ENCODE peak calls at places on chromosomes 4 and X, in nine cellular contexts. One of them, this sample, is unnamed.

GRCh38 chr4:16226816-16227461 is 668 bp upstream of the TAPT1 start:
- DNase-seq in H7: peak; percentile 77
- DNase-seq in gastrocnemius medialis: peak; percentile 53
- DNase-seq in anterior cingulate cortex: peak; percentile 56
- DNase-seq in ELF-1: peak; percentile 70
- DNase-seq in neural progenitor cell: peak; percentile 75
- DNase-seq in brain microvascular endothelial cell: peak; percentile 7
- DNase-seq in activated CD4-positive, alpha-beta T cell treated with anti-CD3 and anti-CD28 coated beads, Interleukin-2, amount 10 ng/mL, durations not matched to agents 7 days and 5 days: peak; percentile 22
- DNase-seq in colonic mucosa: peak; percentile 73
- DNase-seq in this sample: peak; percentile 85

GRCh38 chr4:40199999-40200880 is 3.4 kb downstream of the RHOH start:
- DNase-seq in gastrocnemius medialis: no peak
- DNase-seq in H7: no peak
- DNase-seq in anterior cingulate cortex: no peak
- DNase-seq in brain microvascular endothelial cell: no peak
- DNase-seq in activated CD4-positive, alpha-beta T cell treated with anti-CD3 and anti-CD28 coated beads, Interleukin-2, amount 10 ng/mL, durations not matched to agents 7 days and 5 days: peak; percentile 85
- DNase-seq in ELF-1: no peak
- DNase-seq in neural progenitor cell: no peak
- DNase-seq in colonic mucosa: no peak
- DNase-seq in this sample: no peak

GRCh38 chr4:15738877-15739276 is 36.0 kb downstream of the BST1 start:
- DNase-seq in activated CD4-positive, alpha-beta T cell treated with anti-CD3 and anti-CD28 coated beads, Interleukin-2, amount 10 ng/mL, durations not matched to agents 7 days and 5 days: no peak
- DNase-seq in brain microvascular endothelial cell: no peak
- DNase-seq in anterior cingulate cortex: peak; percentile 10
- DNase-seq in neural progenitor cell: no peak
- DNase-seq in H7: no peak
- DNase-seq in colonic mucosa: no peak
- DNase-seq in gastrocnemius medialis: no peak
- DNase-seq in ELF-1: no peak
- DNase-seq in this sample: no peak

GRCh38 chr4:183828125-183828524 is 77.0 kb upstream of the STOX2 start:
- DNase-seq in anterior cingulate cortex: no peak
- DNase-seq in gastrocnemius medialis: no peak
- DNase-seq in activated CD4-positive, alpha-beta T cell treated with anti-CD3 and anti-CD28 coated beads, Interleukin-2, amount 10 ng/mL, durations not matched to agents 7 days and 5 days: peak; percentile 33
- DNase-seq in H7: no peak
- DNase-seq in brain microvascular endothelial cell: no peak
- DNase-seq in colonic mucosa: no peak
- DNase-seq in ELF-1: no peak
- DNase-seq in neural progenitor cell: no peak
- DNase-seq in this sample: no peak

GRCh38 chr4:1873291-1873690 is 2.1 kb downstream of the NSD2 start:
- DNase-seq in ELF-1: no peak
- DNase-seq in activated CD4-positive, alpha-beta T cell treated with anti-CD3 and anti-CD28 coated beads, Interleukin-2, amount 10 ng/mL, durations not matched to agents 7 days and 5 days: no peak
- DNase-seq in brain microvascular endothelial cell: no peak
- DNase-seq in gastrocnemius medialis: no peak
- DNase-seq in colonic mucosa: no peak
- DNase-seq in neural progenitor cell: peak; percentile 42
- DNase-seq in H7: no peak
- DNase-seq in anterior cingulate cortex: no peak
- DNase-seq in this sample: no peak

GRCh38 chr4:7340553-7341433 is 93.9 kb downstream of the PSAPL1 start:
- DNase-seq in colonic mucosa: no peak
- DNase-seq in ELF-1: no peak
- DNase-seq in neural progenitor cell: no peak
- DNase-seq in anterior cingulate cortex: no peak
- DNase-seq in activated CD4-positive, alpha-beta T cell treated with anti-CD3 and anti-CD28 coated beads, Interleukin-2, amount 10 ng/mL, durations not matched to agents 7 days and 5 days: no peak
- DNase-seq in brain microvascular endothelial cell: no peak
- DNase-seq in gastrocnemius medialis: no peak
- DNase-seq in H7: no peak
- DNase-seq in this sample: no peak

GRCh38 chr4:88526221-88526815 is 2.7 kb upstream of the PYURF start:
- DNase-seq in neural progenitor cell: no peak
- DNase-seq in activated CD4-positive, alpha-beta T cell treated with anti-CD3 and anti-CD28 coated beads, Interleukin-2, amount 10 ng/mL, durations not matched to agents 7 days and 5 days: no peak
- DNase-seq in H7: no peak
- DNase-seq in colonic mucosa: no peak
- DNase-seq in gastrocnemius medialis: no peak
- DNase-seq in brain microvascular endothelial cell: no peak
- DNase-seq in anterior cingulate cortex: no peak
- DNase-seq in ELF-1: no peak
- DNase-seq in this sample: no peak

GRCh38 chr4:1711055-1711905 is 839 bp downstream of the SLBP start:
- DNase-seq in H7: no peak
- DNase-seq in neural progenitor cell: peak; percentile 68
- DNase-seq in activated CD4-positive, alpha-beta T cell treated with anti-CD3 and anti-CD28 coated beads, Interleukin-2, amount 10 ng/mL, durations not matched to agents 7 days and 5 days: peak; percentile 45
- DNase-seq in ELF-1: peak; percentile 56
- DNase-seq in gastrocnemius medialis: peak; percentile 33
- DNase-seq in colonic mucosa: peak; percentile 79
- DNase-seq in brain microvascular endothelial cell: peak; percentile 44
- DNase-seq in anterior cingulate cortex: no peak
- DNase-seq in this sample: no peak

GRCh38 chr4:112099701-112100289 is 45.5 kb upstream of the FAM241A start:
- DNase-seq in ELF-1: peak; percentile 7
- DNase-seq in anterior cingulate cortex: no peak
- DNase-seq in neural progenitor cell: peak; percentile 41
- DNase-seq in gastrocnemius medialis: no peak
- DNase-seq in activated CD4-positive, alpha-beta T cell treated with anti-CD3 and anti-CD28 coated beads, Interleukin-2, amount 10 ng/mL, durations not matched to agents 7 days and 5 days: no peak
- DNase-seq in H7: peak; percentile 40
- DNase-seq in colonic mucosa: no peak
- DNase-seq in brain microvascular endothelial cell: no peak
- DNase-seq in this sample: no peak

GRCh38 chr4:106351016-106351415 is 17.6 kb downstream of the GIMD1 start:
- DNase-seq in brain microvascular endothelial cell: no peak
- DNase-seq in ELF-1: no peak
- DNase-seq in anterior cingulate cortex: no peak
- DNase-seq in neural progenitor cell: no peak
- DNase-seq in colonic mucosa: no peak
- DNase-seq in gastrocnemius medialis: no peak
- DNase-seq in H7: no peak
- DNase-seq in activated CD4-positive, alpha-beta T cell treated with anti-CD3 and anti-CD28 coated beads, Interleukin-2, amount 10 ng/mL, durations not matched to agents 7 days and 5 days: no peak
- DNase-seq in this sample: no peak

GRCh38 chr4:1950369-1950768 is 58.4 kb downstream of the NELFA start:
- DNase-seq in anterior cingulate cortex: no peak
- DNase-seq in neural progenitor cell: no peak
- DNase-seq in activated CD4-positive, alpha-beta T cell treated with anti-CD3 and anti-CD28 coated beads, Interleukin-2, amount 10 ng/mL, durations not matched to agents 7 days and 5 days: no peak
- DNase-seq in ELF-1: no peak
- DNase-seq in H7: no peak
- DNase-seq in gastrocnemius medialis: no peak
- DNase-seq in colonic mucosa: no peak
- DNase-seq in brain microvascular endothelial cell: no peak
- DNase-seq in this sample: no peak

GRCh38 chr4:183180096-183180495 is 81.0 kb downstream of the WWC2 start:
- DNase-seq in gastrocnemius medialis: no peak
- DNase-seq in ELF-1: no peak
- DNase-seq in brain microvascular endothelial cell: no peak
- DNase-seq in anterior cingulate cortex: no peak
- DNase-seq in colonic mucosa: no peak
- DNase-seq in neural progenitor cell: no peak
- DNase-seq in H7: no peak
- DNase-seq in activated CD4-positive, alpha-beta T cell treated with anti-CD3 and anti-CD28 coated beads, Interleukin-2, amount 10 ng/mL, durations not matched to agents 7 days and 5 days: no peak
- DNase-seq in this sample: no peak

GRCh38 chr4:3340703-3341088 is 47.9 kb downstream of the RGS12 start:
- DNase-seq in activated CD4-positive, alpha-beta T cell treated with anti-CD3 and anti-CD28 coated beads, Interleukin-2, amount 10 ng/mL, durations not matched to agents 7 days and 5 days: no peak
- DNase-seq in ELF-1: no peak
- DNase-seq in anterior cingulate cortex: no peak
- DNase-seq in H7: peak; percentile 63
- DNase-seq in gastrocnemius medialis: peak; percentile 86
- DNase-seq in neural progenitor cell: no peak
- DNase-seq in colonic mucosa: no peak
- DNase-seq in brain microvascular endothelial cell: no peak
- DNase-seq in this sample: no peak

GRCh38 chrX:142804085-142804484 is 221.6 kb upstream of the SPANXN4 start:
- DNase-seq in colonic mucosa: peak; percentile 22
- DNase-seq in H7: peak; percentile 2
- DNase-seq in brain microvascular endothelial cell: no peak
- DNase-seq in anterior cingulate cortex: no peak
- DNase-seq in ELF-1: peak; percentile 76
- DNase-seq in neural progenitor cell: peak; percentile 60
- DNase-seq in activated CD4-positive, alpha-beta T cell treated with anti-CD3 and anti-CD28 coated beads, Interleukin-2, amount 10 ng/mL, durations not matched to agents 7 days and 5 days: no peak
- DNase-seq in gastrocnemius medialis: no peak
- DNase-seq in this sample: no peak